ENCODE peak calls at places on chromosomes 13 and 19, in eight cellular contexts. One of them, this sample, is unnamed.

GRCh38 chr13:90055121-90055520 is 1292.4 kb upstream of the MIR17HG start:
- DNase-seq in T-helper 2 cell: no peak
- DNase-seq in pulmonary artery endothelial cell: no peak
- DNase-seq in T-helper 9 cell: no peak
- DNase-seq in iPS DF 19.7: no peak
- DNase-seq in NCI-H1092: no peak
- DNase-seq in 8988T: no peak
- DNase-seq in dermis blood vessel endothelial cell: no peak
- DNase-seq in this sample: peak

GRCh38 chr19:39265321-39265916 is 2.8 kb upstream of the IFNL2 start:
- DNase-seq in iPS DF 19.7: no peak
- DNase-seq in T-helper 9 cell: no peak
- DNase-seq in 8988T: peak
- DNase-seq in T-helper 2 cell: no peak
- DNase-seq in pulmonary artery endothelial cell: no peak
- DNase-seq in dermis blood vessel endothelial cell: no peak
- DNase-seq in NCI-H1092: no peak
- DNase-seq in this sample: no peak

GRCh38 chr13:35923347-35923746 is 207.8 kb downstream of the DCLK1 start:
- DNase-seq in NCI-H1092: no peak
- DNase-seq in iPS DF 19.7: no peak
- DNase-seq in 8988T: peak
- DNase-seq in T-helper 9 cell: no peak
- DNase-seq in dermis blood vessel endothelial cell: peak
- DNase-seq in pulmonary artery endothelial cell: no peak
- DNase-seq in T-helper 2 cell: no peak
- DNase-seq in this sample: peak

GRCh38 chr13:39317284-39317683 is 279.0 kb downstream of the NHLRC3 start:
- DNase-seq in 8988T: no peak
- DNase-seq in T-helper 9 cell: no peak
- DNase-seq in iPS DF 19.7: no peak
- DNase-seq in dermis blood vessel endothelial cell: peak
- DNase-seq in NCI-H1092: no peak
- DNase-seq in pulmonary artery endothelial cell: no peak
- DNase-seq in T-helper 2 cell: no peak
- DNase-seq in this sample: no peak

GRCh38 chr13:74929436-74929835 is 552.5 kb downstream of the TBC1D4 start:
- DNase-seq in dermis blood vessel endothelial cell: no peak
- DNase-seq in iPS DF 19.7: no peak
- DNase-seq in T-helper 9 cell: no peak
- DNase-seq in 8988T: no peak
- DNase-seq in pulmonary artery endothelial cell: no peak
- DNase-seq in NCI-H1092: no peak
- DNase-seq in T-helper 2 cell: no peak
- DNase-seq in this sample: no peak

GRCh38 chr13:94305463-94305862 is 174.0 kb downstream of the DCT start:
- DNase-seq in pulmonary artery endothelial cell: peak
- DNase-seq in dermis blood vessel endothelial cell: peak
- DNase-seq in NCI-H1092: no peak
- DNase-seq in 8988T: no peak
- DNase-seq in iPS DF 19.7: no peak
- DNase-seq in T-helper 2 cell: no peak
- DNase-seq in T-helper 9 cell: no peak
- DNase-seq in this sample: peak

GRCh38 chr19:6259312-6259861 is 20.4 kb downstream of the MLLT1 start:
- DNase-seq in T-helper 2 cell: no peak
- DNase-seq in T-helper 9 cell: no peak
- DNase-seq in iPS DF 19.7: no peak
- DNase-seq in dermis blood vessel endothelial cell: no peak
- DNase-seq in 8988T: no peak
- DNase-seq in NCI-H1092: no peak
- DNase-seq in pulmonary artery endothelial cell: no peak
- DNase-seq in this sample: no peak

GRCh38 chr19:33868821-33869412 is 72.2 kb downstream of the KCTD15 start:
- DNase-seq in T-helper 2 cell: no peak
- DNase-seq in pulmonary artery endothelial cell: peak
- DNase-seq in dermis blood vessel endothelial cell: peak
- DNase-seq in NCI-H1092: no peak
- DNase-seq in T-helper 9 cell: no peak
- DNase-seq in 8988T: no peak
- DNase-seq in iPS DF 19.7: no peak
- DNase-seq in this sample: peak

GRCh38 chr13:51738226-51738905 is 65.6 kb downstream of the DHRS12 start:
- DNase-seq in iPS DF 19.7: no peak
- DNase-seq in pulmonary artery endothelial cell: no peak
- DNase-seq in T-helper 9 cell: no peak
- DNase-seq in NCI-H1092: no peak
- DNase-seq in 8988T: no peak
- DNase-seq in T-helper 2 cell: no peak
- DNase-seq in dermis blood vessel endothelial cell: no peak
- DNase-seq in this sample: no peak

GRCh38 chr13:101343128-101343787 is 73.0 kb downstream of the NALCN start:
- DNase-seq in T-helper 9 cell: no peak
- DNase-seq in dermis blood vessel endothelial cell: peak
- DNase-seq in 8988T: no peak
- DNase-seq in T-helper 2 cell: no peak
- DNase-seq in iPS DF 19.7: no peak
- DNase-seq in pulmonary artery endothelial cell: no peak
- DNase-seq in NCI-H1092: no peak
- DNase-seq in this sample: no peak

GRCh38 chr13:31835932-31836331 is 96.6 kb downstream of the RXFP2 start:
- DNase-seq in NCI-H1092: no peak
- DNase-seq in T-helper 9 cell: no peak
- DNase-seq in T-helper 2 cell: no peak
- DNase-seq in 8988T: no peak
- DNase-seq in pulmonary artery endothelial cell: no peak
- DNase-seq in iPS DF 19.7: no peak
- DNase-seq in dermis blood vessel endothelial cell: peak
- DNase-seq in this sample: peak

GRCh38 chr19:15379996-15380647 is 535 bp upstream of the AKAP8 start:
- DNase-seq in T-helper 2 cell: no peak
- DNase-seq in iPS DF 19.7: peak
- DNase-seq in T-helper 9 cell: no peak
- DNase-seq in dermis blood vessel endothelial cell: peak
- DNase-seq in pulmonary artery endothelial cell: no peak
- DNase-seq in 8988T: no peak
- DNase-seq in NCI-H1092: no peak
- DNase-seq in this sample: peak

GRCh38 chr13:41568990-41569387 is 111.6 kb downstream of the RGCC start:
- DNase-seq in dermis blood vessel endothelial cell: peak
- DNase-seq in T-helper 2 cell: no peak
- DNase-seq in pulmonary artery endothelial cell: no peak
- DNase-seq in NCI-H1092: no peak
- DNase-seq in iPS DF 19.7: no peak
- DNase-seq in 8988T: no peak
- DNase-seq in T-helper 9 cell: no peak
- DNase-seq in this sample: no peak